ENCODE peak calls at places on chromosomes 4 and X, in four cellular contexts. T is K562, E is HCT116, D is HepG2. L is an unnamed sample.

GRCh38 chr4:168585168-168586091 is 88.6 kb downstream of the PALLD start:
- DNase-seq in D (peak; percentile 20), T (peak; percentile 19), E (peak; percentile 63), L (no peak)

GRCh38 chrX:38612281-38612680 is 50.9 kb downstream of the TSPAN7 start:
- DNase-seq in D (no peak), T (no peak), E (no peak), L (no peak)

GRCh38 chr4:63296773-63297172 is 1112.5 kb downstream of the TECRL start:
- DNase-seq in T (no peak), E (no peak), D (peak; percentile 4), L (no peak)

GRCh38 chrX:30822719-30823118 is 66.3 kb downstream of the TAB3 start:
- DNase-seq in D (no peak), T (no peak), E (no peak), L (no peak)

GRCh38 chrX:17078031-17078730 is 131.7 kb downstream of the REPS2 start:
- DNase-seq in D (no peak), E (no peak), T (no peak), L (no peak)

GRCh38 chrX:18931972-18932371 is 51.9 kb downstream of the PHKA2 start:
- DNase-seq in D (peak; percentile 2), T (no peak), E (no peak), L (no peak)

GRCh38 chr4:84808332-84808731 is 158.2 kb downstream of the WDFY3 start:
- DNase-seq in E (no peak), D (no peak), T (no peak), L (no peak)

GRCh38 chr4:88999392-88999791 is 57.6 kb downstream of the FAM13A start:
- DNase-seq in T (no peak), E (no peak), D (no peak), L (no peak)

GRCh38 chrX:152640039-152640818 is 2.5 kb downstream of the GABRQ start:
- DNase-seq in T (peak; percentile 72), E (no peak), D (no peak), L (no peak)

GRCh38 chr4:68451246-68452211 is 4.3 kb downstream of the TMPRSS11E start:
- DNase-seq in D (no peak), T (no peak), E (no peak), L (no peak)

GRCh38 chr4:101451086-101451485 is 103.8 kb upstream of the PPP3CA start:
- DNase-seq in T (no peak), D (no peak), E (no peak), L (no peak)

GRCh38 chr4:158347596-158347995 is 137.3 kb downstream of the TMEM144 start:
- DNase-seq in E (no peak), D (no peak), T (no peak), L (no peak)

GRCh38 chr4:158033416-158033863 is 139.4 kb downstream of the GASK1B start:
- DNase-seq in T (no peak), E (no peak), D (peak; percentile 19), L (no peak)

GRCh38 chr4:168674077-168674747 is 177.4 kb downstream of the PALLD start:
- DNase-seq in E (no peak), T (no peak), D (no peak), L (no peak)

GRCh38 chrX:17328837-17329236 is 46.2 kb upstream of the NHS start:
- DNase-seq in T (no peak), E (no peak), D (no peak), L (no peak)

GRCh38 chrX:143683486-143683885 is 37.1 kb downstream of the SPANXN2 start:
- DNase-seq in T (no peak), D (no peak), E (no peak), L (no peak)

GRCh38 chr4:85474818-85475630 is at the start of gene ARHGAP24:
- DNase-seq in T (no peak), D (peak; percentile 95), E (peak; percentile 70), L (no peak)

GRCh38 chr4:47577779-47578553 is 92.9 kb downstream of the ATP10D start:
- DNase-seq in T (no peak), E (no peak), D (no peak), L (no peak)

GRCh38 chr4:73679836-73680235 is 59.6 kb upstream of the RASSF6 start:
- DNase-seq in D (no peak), E (no peak), T (no peak), L (no peak)

GRCh38 chr4:63063765-63064164 is 1345.5 kb downstream of the TECRL start:
- DNase-seq in E (no peak), D (no peak), T (no peak), L (no peak)

GRCh38 chr4:88177981-88178632 is 19.7 kb upstream of the ABCG2 start:
- DNase-seq in E (peak; percentile 34), D (peak; percentile 28), T (peak; percentile 17), L (no peak)

GRCh38 chr4:3257691-3258482 is 8.9 kb downstream of the MSANTD1 start:
- DNase-seq in D (no peak), E (no peak), T (no peak), L (no peak)

GRCh38 chr4:47032405-47033106 is 1.2 kb downstream of the GABRB1 start:
- DNase-seq in T (no peak), E (no peak), D (peak; percentile 37), L (peak; percentile 55)

GRCh38 chr4:75058486-75058885 is 125.6 kb downstream of the PARM1 start:
- DNase-seq in E (no peak), T (no peak), D (no peak), L (no peak)

GRCh38 chr4:187995322-187996207 is at the start of gene ZFP42:
- DNase-seq in D (no peak), E (no peak), T (no peak), L (no peak)

GRCh38 chr4:24795666-24796381 is 451 bp downstream of the SOD3 start:
- DNase-seq in D (no peak), E (no peak), T (no peak), L (no peak)

GRCh38 chr4:24793219-24794005 is 2.0 kb upstream of the SOD3 start:
- DNase-seq in E (peak; percentile 8), D (peak; percentile 25), T (no peak), L (no peak)

GRCh38 chr4:24794111-24794860 is 1.1 kb upstream of the SOD3 start:
- DNase-seq in D (no peak), E (no peak), T (no peak), L (no peak)

GRCh38 chr4:24796632-24797031 is 1.3 kb downstream of the SOD3 start:
- DNase-seq in D (no peak), E (no peak), T (no peak), L (no peak)

GRCh38 chr4:24794916-24795665 is at the start of gene SOD3:
- DNase-seq in T (peak; percentile 50), E (no peak), D (peak; percentile 18), L (no peak)
- TF ChIP-seq TCF7L2 in T (no peak), E (no peak), D (no peak), L (no peak)

DNA sequence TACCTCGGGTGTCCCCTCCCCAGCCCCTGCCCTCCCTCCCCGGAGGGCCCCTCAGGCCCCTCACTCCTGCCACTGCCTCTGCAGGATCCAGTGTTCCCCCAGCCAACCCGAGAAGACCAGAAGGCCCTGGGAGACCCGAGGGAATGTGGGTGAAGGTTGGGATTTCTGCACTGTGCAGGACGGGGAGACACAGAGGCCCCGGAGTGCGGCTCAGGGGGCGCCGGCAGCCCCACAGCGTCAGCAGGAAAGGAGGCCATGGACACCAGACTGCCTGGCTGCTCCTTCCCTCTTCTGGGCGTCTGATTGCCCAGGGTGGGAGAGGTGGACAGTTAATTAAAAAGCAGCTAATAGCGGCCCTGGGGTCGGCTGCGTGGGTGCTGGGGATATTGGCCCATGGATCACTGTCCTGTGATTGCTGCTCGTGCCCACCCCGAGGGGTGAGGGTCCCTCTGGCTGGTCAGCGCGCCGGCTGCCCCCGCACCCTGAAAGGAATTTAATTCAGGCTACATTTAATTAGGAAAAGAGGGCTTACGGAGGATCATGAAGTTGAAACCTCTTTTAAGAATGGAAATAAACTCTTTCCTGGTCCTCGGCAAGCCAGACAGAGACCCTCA is 57.8 kb upstream of the NKX1-1 start:
- DNase-seq in E (no peak), T (no peak), D (no peak), L (no peak)
- H3K27me3 ChIP-seq in E (peaks cover 3% of the 10 kb centered on the region), T (peaks cover 44% of the 10 kb centered on the region), D (peaks cover 16% of the 10 kb centered on the region), L (no peaks in the 10 kb centered on the region)

GRCh38 chr4:1793940-1794808 is 1.1 kb downstream of the FGFR3 start:
- DNase-seq in T (no peak), D (no peak), E (no peak), L (no peak)

GRCh38 chr4:1794809-1795303 is 1.8 kb downstream of the FGFR3 start:
- DNase-seq in D (no peak), E (no peak), T (no peak), L (no peak)

GRCh38 chr4:1797298-1797860 is 4.3 kb downstream of the FGFR3 start:
- DNase-seq in E (no peak), D (no peak), T (no peak), L (no peak)

GRCh38 chr4:1796486-1797204 is 3.6 kb downstream of the FGFR3 start:
- DNase-seq in T (no peak), D (no peak), E (no peak), L (no peak)

DNA sequence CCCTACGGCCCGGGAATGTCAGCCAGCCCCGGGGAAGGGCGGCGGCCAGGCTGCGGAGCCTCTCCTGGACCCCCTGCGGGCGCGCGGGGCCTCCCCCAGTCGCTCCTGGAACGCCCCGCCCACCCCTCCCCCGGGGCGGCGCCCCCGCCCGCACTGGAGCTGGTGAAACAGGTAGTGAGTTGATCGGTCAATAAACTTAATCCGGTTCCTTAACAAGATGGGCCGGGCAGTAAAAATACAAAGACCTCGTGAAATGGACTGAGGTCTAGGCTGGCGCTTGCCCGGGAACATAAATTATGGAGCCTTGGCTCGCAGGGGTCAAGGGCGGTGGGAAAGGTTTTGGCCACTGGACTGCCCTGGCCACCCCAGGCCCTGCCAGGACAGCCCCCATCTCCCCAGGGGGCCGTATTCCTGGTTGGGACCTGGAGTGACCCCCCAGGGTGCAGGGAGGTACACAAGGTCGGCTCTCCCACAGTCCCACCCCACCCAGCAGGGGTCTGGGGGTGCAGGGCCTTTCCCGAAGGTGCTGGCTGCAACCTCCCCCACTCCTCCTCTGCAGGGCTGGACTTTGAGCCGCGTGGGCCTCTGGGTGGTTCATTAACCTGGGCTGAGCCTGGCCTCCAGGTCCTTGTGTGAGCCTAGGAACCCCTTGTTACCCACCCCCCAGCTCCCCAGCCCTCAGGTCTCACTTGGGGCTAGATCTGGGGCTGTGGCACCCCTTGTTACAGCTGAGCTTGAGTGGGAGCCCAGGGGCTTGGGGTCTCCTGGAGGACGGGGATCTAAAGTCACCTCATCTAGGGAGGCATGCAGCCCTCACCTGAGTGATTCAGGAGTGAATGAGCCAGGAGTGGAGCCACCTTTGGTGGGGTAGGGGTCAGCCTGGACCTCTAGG is 2.5 kb downstream of the FGFR3 start:
- DNase-seq in E (no peak), D (peak; percentile 88), T (peak; percentile 78), L (no peak)
- TF ChIP-seq SIN3A in E (no peak), D (peak; percentile 17), T (no peak), L (no peak)

DNA sequence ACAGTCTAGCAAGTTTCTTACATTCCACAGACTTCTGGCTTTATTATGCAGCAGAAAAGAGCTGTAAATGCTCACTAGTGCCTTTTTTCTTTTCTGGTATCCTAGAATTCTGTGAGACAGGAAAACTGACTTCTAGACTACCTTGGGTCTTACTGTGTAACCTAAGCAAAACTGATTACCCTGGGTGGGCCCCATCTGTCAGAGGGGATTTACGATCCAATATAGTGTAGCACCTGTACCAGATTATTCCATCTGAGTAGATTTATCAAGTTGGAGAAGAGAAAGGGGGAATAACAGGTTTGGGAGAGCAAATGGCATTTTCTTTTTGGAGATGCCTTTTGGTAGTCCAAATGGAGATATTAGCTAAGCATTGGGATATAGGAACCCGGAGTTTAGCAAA is 46.7 kb downstream of the FSTL5 start:
- DNase-seq in E (no peak), D (no peak), T (no peak), L (no peak)
- TF ChIP-seq TCF7L2 in E (no peak), D (no peak), T (no peak), L (no peak)

GRCh38 chrX:111823068-111823467 is 52.9 kb upstream of the TRPC5OS start:
- DNase-seq in T (peak; percentile 38), D (no peak), E (no peak), L (peak; percentile 1)
- H3K27me3 ChIP-seq in T (no peaks in the 10 kb centered on the region), D (no peaks in the 10 kb centered on the region), E (no peaks in the 10 kb centered on the region), L (no peaks in the 10 kb centered on the region)

GRCh38 chr4:8515316-8516060 is 64.7 kb upstream of the GPR78 start:
- DNase-seq in E (no peak), D (no peak), T (no peak), L (no peak)
- TF ChIP-seq SIN3A in E (no peak), D (no peak), T (no peak), L (no peak)